ENCODE peak calls at places on chromosomes 5 and 9, in eight cellular contexts. V, R, U, S, B, O, N and P are unnamed samples.

GRCh38 chr5:140633081-140633471 is at the start of gene CD14:
- DNase-seq in V (peak), B (peak), O (no peak), S (peak), N (no peak), R (no peak), U (no peak), P (no peak)

GRCh38 chr5:66149950-66150349 is 5.8 kb downstream of the SREK1 start:
- DNase-seq in S (no peak), B (no peak), R (no peak), U (no peak), O (no peak), V (no peak), N (no peak), P (no peak)

GRCh38 chr5:111463304-111463703 is 49.0 kb downstream of the STARD4 start:
- DNase-seq in O (no peak), B (no peak), S (no peak), R (no peak), N (no peak), U (no peak), V (no peak), P (no peak)

GRCh38 chr9:27801511-27801910 is 228.2 kb upstream of the C9orf72 start:
- DNase-seq in R (no peak), S (no peak), U (no peak), N (no peak), O (no peak), B (no peak), V (no peak), P (no peak)

GRCh38 chr5:102858808-102859207 is 103.7 kb downstream of the PAM start:
- DNase-seq in R (no peak), U (no peak), S (no peak), N (no peak), O (no peak), B (no peak), V (no peak), P (no peak)

GRCh38 chr5:59069438-59070079 is 486.7 kb downstream of the RAB3C start:
- DNase-seq in S (peak), V (peak), B (no peak), O (no peak), U (no peak), R (peak), N (no peak), P (peak)

GRCh38 chr5:134649163-134649916 is 755 bp downstream of the SEC24A start:
- DNase-seq in R (no peak), B (peak), S (no peak), U (no peak), N (peak), O (no peak), V (peak), P (peak)

GRCh38 chr9:19117039-19117716 is 10.1 kb downstream of the PLIN2 start:
- DNase-seq in B (no peak), O (no peak), S (no peak), R (no peak), U (no peak), V (no peak), N (no peak), P (no peak)

GRCh38 chr9:81032030-81032572 is 657.2 kb downstream of the TLE1 start:
- DNase-seq in B (no peak), O (no peak), N (no peak), R (no peak), S (peak), U (no peak), V (no peak), P (no peak)

GRCh38 chr5:146340260-146341081 is 1.8 kb downstream of the POU4F3 start:
- DNase-seq in B (peak), V (no peak), U (no peak), N (peak), R (no peak), S (peak), O (peak), P (no peak)

GRCh38 chr9:127982912-127983311 is 2.1 kb upstream of the EEIG1 start:
- DNase-seq in B (no peak), U (no peak), R (no peak), O (peak), N (no peak), S (no peak), V (no peak), P (no peak)

GRCh38 chr9:135965124-135965756 is 4.1 kb upstream of the UBAC1 start:
- DNase-seq in U (no peak), B (no peak), R (no peak), V (no peak), N (no peak), O (no peak), S (no peak), P (no peak)

GRCh38 chr5:154701181-154701580 is 54.0 kb upstream of the LARP1 start:
- DNase-seq in R (no peak), U (no peak), N (no peak), B (no peak), O (no peak), V (no peak), S (no peak), P (no peak)

GRCh38 chr9:80496901-80497565 is 925.3 kb downstream of the TLE4 start:
- DNase-seq in V (no peak), O (no peak), S (no peak), N (no peak), R (no peak), U (no peak), B (no peak), P (no peak)